ENCODE peak calls at places on chromosomes 5 and 9, in eight cellular contexts. One of them, this sample, is unnamed.

GRCh38 chr5:113119271-113119924 is 142.8 kb downstream of the DCP2 start:
- DNase-seq in PC-3: no peak
- DNase-seq in H7: no peak
- DNase-seq in breast epithelium: no peak
- DNase-seq in AG09309: no peak
- DNase-seq in IMR-90: peak; percentile 12
- DNase-seq in psoas muscle: peak; percentile 85
- DNase-seq in effector memory CD4-positive, alpha-beta T cell: no peak
- DNase-seq in this sample: peak; percentile 16

GRCh38 chr5:115184780-115185179 is 15.1 kb upstream of the TRIM36 start:
- DNase-seq in PC-3: no peak
- DNase-seq in H7: no peak
- DNase-seq in breast epithelium: no peak
- DNase-seq in AG09309: no peak
- DNase-seq in IMR-90: peak; percentile 9
- DNase-seq in psoas muscle: no peak
- DNase-seq in effector memory CD4-positive, alpha-beta T cell: no peak
- DNase-seq in this sample: peak; percentile 46

GRCh38 chr5:116225318-116225717 is 140.5 kb downstream of the COMMD10 start:
- DNase-seq in PC-3: no peak
- DNase-seq in H7: no peak
- DNase-seq in breast epithelium: no peak
- DNase-seq in AG09309: no peak
- DNase-seq in IMR-90: no peak
- DNase-seq in psoas muscle: no peak
- DNase-seq in effector memory CD4-positive, alpha-beta T cell: no peak
- DNase-seq in this sample: peak; percentile 2

GRCh38 chr5:79171846-79172245 is 60.2 kb downstream of the BHMT start:
- DNase-seq in PC-3: no peak
- DNase-seq in H7: no peak
- DNase-seq in breast epithelium: no peak
- DNase-seq in AG09309: no peak
- DNase-seq in IMR-90: no peak
- DNase-seq in psoas muscle: no peak
- DNase-seq in effector memory CD4-positive, alpha-beta T cell: no peak
- DNase-seq in this sample: no peak

GRCh38 chr9:137873408-137873807 is 4.2 kb upstream of the CACNA1B start:
- DNase-seq in PC-3: no peak
- DNase-seq in H7: no peak
- DNase-seq in breast epithelium: no peak
- DNase-seq in AG09309: no peak
- DNase-seq in IMR-90: no peak
- DNase-seq in psoas muscle: no peak
- DNase-seq in effector memory CD4-positive, alpha-beta T cell: no peak
- DNase-seq in this sample: no peak

GRCh38 chr5:1799110-1799601 is 481 bp downstream of the MRPL36 start:
- DNase-seq in PC-3: no peak
- DNase-seq in H7: peak; percentile 84
- DNase-seq in breast epithelium: no peak
- DNase-seq in AG09309: no peak
- DNase-seq in IMR-90: peak; percentile 19
- DNase-seq in psoas muscle: no peak
- DNase-seq in effector memory CD4-positive, alpha-beta T cell: no peak
- DNase-seq in this sample: peak; percentile 37

GRCh38 chr5:180673371-180674252 is 24.2 kb upstream of the FLT4 start:
- DNase-seq in PC-3: no peak
- DNase-seq in H7: peak; percentile 82
- DNase-seq in breast epithelium: no peak
- DNase-seq in AG09309: no peak
- DNase-seq in IMR-90: no peak
- DNase-seq in psoas muscle: no peak
- DNase-seq in effector memory CD4-positive, alpha-beta T cell: no peak
- DNase-seq in this sample: no peak

GRCh38 chr9:128628471-128629048 is 28.1 kb downstream of the DYNC2I2 start:
- DNase-seq in PC-3: no peak
- DNase-seq in H7: peak; percentile 67
- DNase-seq in breast epithelium: no peak
- DNase-seq in AG09309: no peak
- DNase-seq in IMR-90: no peak
- DNase-seq in psoas muscle: peak; percentile 91
- DNase-seq in effector memory CD4-positive, alpha-beta T cell: no peak
- DNase-seq in this sample: no peak

GRCh38 chr9:123642291-123643278 is 286.6 kb downstream of the CRB2 start:
- DNase-seq in PC-3: no peak
- DNase-seq in H7: no peak
- DNase-seq in breast epithelium: no peak
- DNase-seq in AG09309: no peak
- DNase-seq in IMR-90: peak; percentile 18
- DNase-seq in psoas muscle: no peak
- DNase-seq in effector memory CD4-positive, alpha-beta T cell: no peak
- DNase-seq in this sample: peak; percentile 21

GRCh38 chr9:136543830-136544548 is 1.9 kb downstream of the NOTCH1 start:
- DNase-seq in PC-3: no peak
- DNase-seq in H7: no peak
- DNase-seq in breast epithelium: no peak
- DNase-seq in AG09309: no peak
- DNase-seq in IMR-90: no peak
- DNase-seq in psoas muscle: no peak
- DNase-seq in effector memory CD4-positive, alpha-beta T cell: no peak
- DNase-seq in this sample: peak; percentile 12

GRCh38 chr5:113047733-113048652 is 71.4 kb downstream of the DCP2 start:
- DNase-seq in PC-3: no peak
- DNase-seq in H7: peak; percentile 7
- DNase-seq in breast epithelium: no peak
- DNase-seq in AG09309: no peak
- DNase-seq in IMR-90: no peak
- DNase-seq in psoas muscle: no peak
- DNase-seq in effector memory CD4-positive, alpha-beta T cell: no peak
- DNase-seq in this sample: no peak

GRCh38 chr5:139667730-139668063 is 19.5 kb downstream of the CXXC5 start:
- DNase-seq in PC-3: no peak
- DNase-seq in H7: no peak
- DNase-seq in breast epithelium: no peak
- DNase-seq in AG09309: no peak
- DNase-seq in IMR-90: peak; percentile 60
- DNase-seq in psoas muscle: no peak
- DNase-seq in effector memory CD4-positive, alpha-beta T cell: no peak
- DNase-seq in this sample: peak; percentile 58

GRCh38 chr9:91746904-91747303 is 203.1 kb downstream of the ROR2 start:
- DNase-seq in PC-3: peak; percentile 47
- DNase-seq in H7: no peak
- DNase-seq in breast epithelium: no peak
- DNase-seq in AG09309: no peak
- DNase-seq in IMR-90: peak; percentile 69
- DNase-seq in psoas muscle: no peak
- DNase-seq in effector memory CD4-positive, alpha-beta T cell: no peak
- DNase-seq in this sample: no peak

GRCh38 chr5:132832612-132833011 is 2.2 kb upstream of the SHROOM1 start:
- DNase-seq in PC-3: no peak
- DNase-seq in H7: no peak
- DNase-seq in breast epithelium: no peak
- DNase-seq in AG09309: no peak
- DNase-seq in IMR-90: no peak
- DNase-seq in psoas muscle: no peak
- DNase-seq in effector memory CD4-positive, alpha-beta T cell: no peak
- DNase-seq in this sample: no peak

GRCh38 chr5:170542691-170543275 is 39.0 kb downstream of the KCNIP1 start:
- DNase-seq in PC-3: no peak
- DNase-seq in H7: no peak
- DNase-seq in breast epithelium: no peak
- DNase-seq in AG09309: no peak
- DNase-seq in IMR-90: no peak
- DNase-seq in psoas muscle: no peak
- DNase-seq in effector memory CD4-positive, alpha-beta T cell: no peak
- DNase-seq in this sample: no peak

GRCh38 chr5:107668154-107668932 is 2.4 kb downstream of the EFNA5 start:
- DNase-seq in PC-3: no peak
- DNase-seq in H7: no peak
- DNase-seq in breast epithelium: no peak
- DNase-seq in AG09309: no peak
- DNase-seq in IMR-90: no peak
- DNase-seq in psoas muscle: no peak
- DNase-seq in effector memory CD4-positive, alpha-beta T cell: no peak
- DNase-seq in this sample: no peak

GRCh38 chr5:28574616-28575015 is 1536.2 kb upstream of the CDH9 start:
- DNase-seq in PC-3: no peak
- DNase-seq in H7: no peak
- DNase-seq in breast epithelium: no peak
- DNase-seq in AG09309: no peak
- DNase-seq in IMR-90: no peak
- DNase-seq in psoas muscle: no peak
- DNase-seq in effector memory CD4-positive, alpha-beta T cell: no peak
- DNase-seq in this sample: no peak

GRCh38 chr9:21047315-21047714 is 15.9 kb upstream of the HACD4 start:
- DNase-seq in PC-3: no peak
- DNase-seq in H7: no peak
- DNase-seq in breast epithelium: no peak
- DNase-seq in AG09309: no peak
- DNase-seq in IMR-90: no peak
- DNase-seq in psoas muscle: no peak
- DNase-seq in effector memory CD4-positive, alpha-beta T cell: no peak
- DNase-seq in this sample: peak; percentile 23

GRCh38 chr9:113461943-113462342 is 1.6 kb upstream of the RGS3 start:
- DNase-seq in PC-3: no peak
- DNase-seq in H7: no peak
- DNase-seq in breast epithelium: no peak
- DNase-seq in AG09309: no peak
- DNase-seq in IMR-90: no peak
- DNase-seq in psoas muscle: no peak
- DNase-seq in effector memory CD4-positive, alpha-beta T cell: no peak
- DNase-seq in this sample: no peak

GRCh38 chr9:113462781-113463286 is 693 bp upstream of the RGS3 start:
- DNase-seq in PC-3: no peak
- DNase-seq in H7: no peak
- DNase-seq in breast epithelium: no peak
- DNase-seq in AG09309: no peak
- DNase-seq in IMR-90: no peak
- DNase-seq in psoas muscle: no peak
- DNase-seq in effector memory CD4-positive, alpha-beta T cell: no peak
- DNase-seq in this sample: no peak

GRCh38 chr9:113464672-113465271 is 1.2 kb downstream of the RGS3 start:
- DNase-seq in PC-3: no peak
- DNase-seq in H7: no peak
- DNase-seq in breast epithelium: no peak
- DNase-seq in AG09309: no peak
- DNase-seq in IMR-90: no peak
- DNase-seq in psoas muscle: no peak
- DNase-seq in effector memory CD4-positive, alpha-beta T cell: no peak
- DNase-seq in this sample: no peak

GRCh38 chr9:113463418-113464285 is at the start of gene RGS3:
- DNase-seq in PC-3: peak; percentile 79
- DNase-seq in H7: peak; percentile 93
- DNase-seq in breast epithelium: peak; percentile 74
- DNase-seq in AG09309: no peak
- DNase-seq in IMR-90: no peak
- DNase-seq in psoas muscle: peak; percentile 77
- DNase-seq in effector memory CD4-positive, alpha-beta T cell: no peak
- DNase-seq in this sample: no peak

GRCh38 chr9:113464286-113464660 is 746 bp downstream of the RGS3 start:
- DNase-seq in PC-3: no peak
- DNase-seq in H7: no peak
- DNase-seq in breast epithelium: no peak
- DNase-seq in AG09309: no peak
- DNase-seq in IMR-90: no peak
- DNase-seq in psoas muscle: no peak
- DNase-seq in effector memory CD4-positive, alpha-beta T cell: no peak
- DNase-seq in this sample: no peak
- H3K4me3 ChIP-seq in PC-3: peak overlapping the region; percentile 88
- H3K4me3 ChIP-seq in H7: peak overlapping the region; percentile 55
- H3K4me3 ChIP-seq in breast epithelium: peak overlapping the region; percentile 64
- H3K4me3 ChIP-seq in AG09309: no peak overlapping the region
- H3K4me3 ChIP-seq in IMR-90: no peak overlapping the region
- H3K4me3 ChIP-seq in psoas muscle: no peak overlapping the region
- H3K4me3 ChIP-seq in effector memory CD4-positive, alpha-beta T cell: no peak overlapping the region
- H3K4me3 ChIP-seq in this sample: no peak overlapping the region

GRCh38 chr5:88667187-88668141 is 215.5 kb downstream of the MEF2C start:
- DNase-seq in PC-3: peak; percentile 11
- DNase-seq in H7: peak; percentile 61
- DNase-seq in breast epithelium: no peak
- DNase-seq in AG09309: no peak
- DNase-seq in IMR-90: no peak
- DNase-seq in psoas muscle: no peak
- DNase-seq in effector memory CD4-positive, alpha-beta T cell: no peak
- DNase-seq in this sample: no peak
- H3K4me3 ChIP-seq in PC-3: peak overlapping the region; percentile 74
- H3K4me3 ChIP-seq in H7: peak overlapping the region; percentile 8
- H3K4me3 ChIP-seq in breast epithelium: peak overlapping the region; percentile 58
- H3K4me3 ChIP-seq in AG09309: no peak overlapping the region
- H3K4me3 ChIP-seq in IMR-90: peak overlapping the region; percentile 52
- H3K4me3 ChIP-seq in psoas muscle: peak overlapping the region; percentile 32
- H3K4me3 ChIP-seq in effector memory CD4-positive, alpha-beta T cell: peak overlapping the region; percentile 58
- H3K4me3 ChIP-seq in this sample: peak overlapping the region; percentile 17

GRCh38 chr9:78393340-78393739 is 96.4 kb downstream of the PSAT1 start:
- DNase-seq in PC-3: no peak
- DNase-seq in H7: no peak
- DNase-seq in breast epithelium: no peak
- DNase-seq in AG09309: no peak
- DNase-seq in IMR-90: no peak
- DNase-seq in psoas muscle: no peak
- DNase-seq in effector memory CD4-positive, alpha-beta T cell: no peak
- DNase-seq in this sample: no peak
- H3K4me3 ChIP-seq in PC-3: no peak overlapping the region
- H3K4me3 ChIP-seq in H7: no peak overlapping the region
- H3K4me3 ChIP-seq in breast epithelium: no peak overlapping the region
- H3K4me3 ChIP-seq in AG09309: no peak overlapping the region
- H3K4me3 ChIP-seq in IMR-90: no peak overlapping the region
- H3K4me3 ChIP-seq in psoas muscle: no peak overlapping the region
- H3K4me3 ChIP-seq in effector memory CD4-positive, alpha-beta T cell: no peak overlapping the region
- H3K4me3 ChIP-seq in this sample: no peak overlapping the region

DNA sequence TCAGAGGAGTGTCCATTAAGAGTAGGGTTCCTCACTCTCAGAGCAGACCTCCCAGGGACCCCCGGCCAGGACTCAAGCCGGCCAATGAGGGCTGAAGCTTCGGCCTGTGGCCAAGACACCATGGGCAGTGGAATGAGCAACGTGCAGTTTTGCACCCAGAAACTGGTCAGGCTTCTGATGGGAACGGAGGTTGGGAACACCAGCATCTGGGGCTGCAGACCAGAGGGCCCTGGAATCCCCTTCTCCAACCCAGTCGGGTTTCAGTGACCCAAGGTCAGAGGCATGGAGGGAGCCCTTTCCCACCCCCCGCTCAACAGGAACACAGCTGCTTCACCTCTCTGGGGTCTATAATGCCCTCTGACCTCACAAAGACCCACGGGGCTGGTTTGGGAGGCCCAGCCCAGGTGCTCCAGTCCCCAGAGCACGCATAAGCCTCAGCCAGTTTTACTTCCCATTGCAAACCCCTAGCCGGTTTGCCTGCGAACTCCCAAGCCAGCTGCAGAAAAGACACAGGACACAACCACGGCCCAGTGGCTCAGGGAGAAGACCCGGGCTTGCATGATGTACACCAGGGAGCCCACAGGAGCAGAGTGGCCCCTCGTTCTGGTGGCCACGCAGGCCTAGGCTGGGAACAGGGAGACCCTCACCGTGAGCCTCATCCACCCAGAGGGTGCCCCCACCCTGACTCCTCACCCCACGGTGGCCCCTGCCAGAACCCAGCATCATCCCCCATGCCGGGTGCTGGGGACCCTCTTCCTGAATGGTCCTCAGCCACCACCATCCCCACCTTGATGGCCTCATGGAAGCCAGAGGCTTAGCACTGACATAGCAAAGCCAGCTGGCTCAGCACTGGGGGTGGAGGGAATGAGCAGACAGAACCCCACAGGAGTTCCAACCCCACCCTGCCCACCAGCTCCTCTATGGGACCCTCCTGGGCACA is 30.6 kb downstream of the VAV2 start:
- DNase-seq in PC-3: no peak
- DNase-seq in H7: no peak
- DNase-seq in breast epithelium: no peak
- DNase-seq in AG09309: no peak
- DNase-seq in IMR-90: no peak
- DNase-seq in psoas muscle: peak; percentile 20
- DNase-seq in effector memory CD4-positive, alpha-beta T cell: no peak
- DNase-seq in this sample: no peak
- H3K4me3 ChIP-seq in PC-3: no peak overlapping the region
- H3K4me3 ChIP-seq in H7: no peak overlapping the region
- H3K4me3 ChIP-seq in breast epithelium: no peak overlapping the region
- H3K4me3 ChIP-seq in AG09309: no peak overlapping the region
- H3K4me3 ChIP-seq in IMR-90: no peak overlapping the region
- H3K4me3 ChIP-seq in psoas muscle: no peak overlapping the region
- H3K4me3 ChIP-seq in effector memory CD4-positive, alpha-beta T cell: no peak overlapping the region
- H3K4me3 ChIP-seq in this sample: no peak overlapping the region

This sample was measured in cardiac fibroblast.